ENCODE peak calls at places on chromosomes 1 and 21, in four cellular contexts. One of them, this sample, is unnamed. For H3K4me1, the result is how much of the 10 kb centered on the place peaks cover.

GRCh38 chr1:203592156-203592555 is 34.5 kb upstream of the ATP2B4 start:
- DNase-seq in thyroid gland: peak
- DNase-seq in spleen: no peak
- DNase-seq in stomach: no peak
- DNase-seq in this sample: no peak

GRCh38 chr1:113142791-113143190 is 69.8 kb downstream of the LRIG2 start:
- DNase-seq in thyroid gland: no peak
- DNase-seq in spleen: no peak
- DNase-seq in stomach: no peak
- DNase-seq in this sample: no peak

GRCh38 chr21:42262826-42263225 is 43.9 kb downstream of the ABCG1 start:
- DNase-seq in thyroid gland: peak
- DNase-seq in spleen: no peak
- DNase-seq in stomach: peak
- DNase-seq in this sample: no peak

GRCh38 chr1:245441699-245442098 is 286.9 kb downstream of the KIF26B start:
- DNase-seq in thyroid gland: no peak
- DNase-seq in spleen: no peak
- DNase-seq in stomach: no peak
- DNase-seq in this sample: no peak

GRCh38 chr1:232952514-232953175 is 2.2 kb downstream of the NTPCR start:
- DNase-seq in thyroid gland: peak
- DNase-seq in spleen: no peak
- DNase-seq in stomach: peak
- DNase-seq in this sample: no peak

GRCh38 chr1:205774277-205775014 is 836 bp downstream of the RAB29 start:
- DNase-seq in thyroid gland: peak
- DNase-seq in spleen: peak
- DNase-seq in stomach: no peak
- DNase-seq in this sample: no peak

GRCh38 chr1:182699673-182700350 is 15.4 kb upstream of the RGS8 start:
- DNase-seq in thyroid gland: no peak
- DNase-seq in spleen: no peak
- DNase-seq in stomach: no peak
- DNase-seq in this sample: no peak

GRCh38 chr1:46070164-46070814 is 62.1 kb downstream of the PIK3R3 start:
- DNase-seq in thyroid gland: no peak
- DNase-seq in spleen: no peak
- DNase-seq in stomach: no peak
- DNase-seq in this sample: no peak

GRCh38 chr21:46304955-46305354 is 18.7 kb downstream of the C21orf58 start:
- DNase-seq in thyroid gland: no peak
- DNase-seq in spleen: no peak
- DNase-seq in stomach: no peak
- DNase-seq in this sample: no peak

GRCh38 chr1:73463848-73464247 is 734.1 kb downstream of the LRRIQ3 start:
- DNase-seq in thyroid gland: no peak
- DNase-seq in spleen: no peak
- DNase-seq in stomach: no peak
- DNase-seq in this sample: no peak

GRCh38 chr1:98203461-98203860 is 282.6 kb upstream of the DPYD start:
- DNase-seq in thyroid gland: no peak
- DNase-seq in spleen: no peak
- DNase-seq in stomach: no peak
- DNase-seq in this sample: no peak

GRCh38 chr21:33478858-33479678 is 706 bp downstream of the TMEM50B start:
- DNase-seq in thyroid gland: peak
- DNase-seq in spleen: peak
- DNase-seq in stomach: peak
- DNase-seq in this sample: no peak

GRCh38 chr1:3476666-3477065 is 22.2 kb downstream of the ARHGEF16 start:
- DNase-seq in thyroid gland: no peak
- DNase-seq in spleen: no peak
- DNase-seq in stomach: no peak
- DNase-seq in this sample: no peak

GRCh38 chr1:24555591-24556413 is at the start of gene NCMAP:
- DNase-seq in thyroid gland: peak
- DNase-seq in spleen: peak
- DNase-seq in stomach: peak
- DNase-seq in this sample: no peak

GRCh38 chr1:203931953-203932352 is 70.6 kb downstream of the SNRPE start:
- DNase-seq in thyroid gland: no peak
- DNase-seq in spleen: no peak
- DNase-seq in stomach: no peak
- DNase-seq in this sample: no peak

GRCh38 chr1:220690140-220691038 is at the start of gene C1orf115:
- DNase-seq in thyroid gland: peak
- DNase-seq in spleen: peak
- DNase-seq in stomach: peak
- DNase-seq in this sample: no peak

GRCh38 chr1:245503548-245503947 is 348.8 kb downstream of the KIF26B start:
- DNase-seq in thyroid gland: no peak
- DNase-seq in spleen: no peak
- DNase-seq in stomach: no peak
- DNase-seq in this sample: no peak

GRCh38 chr1:14668448-14669029 is 70.1 kb downstream of the KAZN start:
- DNase-seq in thyroid gland: no peak
- DNase-seq in spleen: no peak
- DNase-seq in stomach: no peak
- DNase-seq in this sample: no peak

GRCh38 chr1:17250601-17251000 is 1.7 kb downstream of the PADI3 start:
- DNase-seq in thyroid gland: no peak
- DNase-seq in spleen: no peak
- DNase-seq in stomach: no peak
- DNase-seq in this sample: no peak

GRCh38 chr1:157509546-157510232 is 42.6 kb downstream of the FCRL5 start:
- DNase-seq in thyroid gland: no peak
- DNase-seq in spleen: no peak
- DNase-seq in stomach: no peak
- DNase-seq in this sample: no peak
- H3K4me3 ChIP-seq in thyroid gland: no peak
- H3K4me3 ChIP-seq in spleen: no peak
- H3K4me3 ChIP-seq in stomach: no peak
- H3K4me3 ChIP-seq in this sample: no peak

GRCh38 chr1:66532214-66532613 is 1.7 kb upstream of the SGIP1 start:
- DNase-seq in thyroid gland: no peak
- DNase-seq in spleen: no peak
- DNase-seq in stomach: no peak
- DNase-seq in this sample: no peak
- TF ChIP-seq POLR2A in thyroid gland: no peak
- TF ChIP-seq POLR2A in spleen: no peak
- TF ChIP-seq POLR2A in stomach: no peak
- TF ChIP-seq POLR2A in this sample: no peak

GRCh38 chr1:48600182-48600581 is 128.2 kb upstream of the SPATA6 start:
- DNase-seq in thyroid gland: no peak
- DNase-seq in spleen: no peak
- DNase-seq in stomach: no peak
- DNase-seq in this sample: no peak
- H3K4me1 ChIP-seq in thyroid gland: under half
- H3K4me1 ChIP-seq in spleen: under half
- H3K4me1 ChIP-seq in stomach: under half
- H3K4me1 ChIP-seq in this sample: under half

GRCh38 chr21:19878133-19878532 is 1120.1 kb upstream of the NCAM2 start:
- DNase-seq in thyroid gland: no peak
- DNase-seq in spleen: no peak
- DNase-seq in stomach: no peak
- DNase-seq in this sample: no peak
- H3K4me3 ChIP-seq in thyroid gland: no peak
- H3K4me3 ChIP-seq in spleen: no peak
- H3K4me3 ChIP-seq in stomach: no peak
- H3K4me3 ChIP-seq in this sample: no peak

GRCh38 chr1:18479484-18479883 is 1.2 kb upstream of the KLHDC7A start:
- DNase-seq in thyroid gland: peak
- DNase-seq in spleen: peak
- DNase-seq in stomach: no peak
- DNase-seq in this sample: no peak

GRCh38 chr1:18481921-18482701 is 1.4 kb downstream of the KLHDC7A start:
- DNase-seq in thyroid gland: no peak
- DNase-seq in spleen: peak
- DNase-seq in stomach: peak
- DNase-seq in this sample: no peak

GRCh38 chr1:18481190-18481920 is 625 bp downstream of the KLHDC7A start:
- DNase-seq in thyroid gland: peak
- DNase-seq in spleen: peak
- DNase-seq in stomach: peak
- DNase-seq in this sample: no peak

GRCh38 chr1:18482721-18483425 is 2.1 kb downstream of the KLHDC7A start:
- DNase-seq in thyroid gland: no peak
- DNase-seq in spleen: peak
- DNase-seq in stomach: no peak
- DNase-seq in this sample: no peak

DNA sequence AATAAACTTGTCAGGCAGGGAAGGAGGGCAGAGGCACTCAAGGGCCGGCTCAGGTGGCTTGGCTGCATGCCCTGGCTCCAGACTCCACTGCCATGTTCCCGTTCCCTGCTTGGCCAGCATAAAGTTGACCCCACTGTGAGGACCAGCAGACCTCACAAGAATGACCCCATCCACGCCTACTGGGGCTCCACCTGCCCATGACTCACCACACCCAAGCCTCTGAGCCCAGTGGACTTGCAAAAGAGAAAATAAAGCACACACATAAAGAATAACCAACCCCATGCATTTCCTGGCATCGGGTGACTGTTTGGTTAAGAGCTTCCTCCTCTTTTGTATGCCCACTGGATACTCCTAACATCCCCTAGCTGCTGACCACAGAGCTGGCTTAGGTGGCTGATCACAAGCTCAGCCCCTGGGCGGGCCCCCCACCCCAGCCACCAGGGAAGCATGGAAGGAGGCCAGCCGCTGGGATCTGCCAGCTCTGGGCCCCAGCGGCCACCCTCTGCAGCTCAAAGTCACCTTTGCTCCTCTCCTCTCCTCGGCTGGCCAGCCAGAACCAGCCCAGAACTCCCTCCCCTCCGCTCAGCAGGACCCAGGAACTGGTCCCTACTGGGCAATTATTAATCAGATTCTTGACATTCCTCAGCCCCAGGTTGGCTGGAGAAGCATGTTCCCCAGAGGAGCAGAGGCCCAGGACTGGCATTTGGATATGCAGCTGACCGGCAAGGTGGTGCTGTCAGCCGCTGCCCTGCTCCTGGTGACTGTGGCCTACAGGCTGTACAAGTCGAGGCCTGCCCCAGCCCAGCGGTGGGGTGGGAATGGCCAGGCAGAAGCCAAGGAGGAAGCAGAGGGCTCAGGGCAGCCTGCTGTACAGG is at the start of gene KLHDC7A:
- DNase-seq in thyroid gland: peak
- DNase-seq in spleen: peak
- DNase-seq in stomach: peak
- DNase-seq in this sample: no peak
- TF ChIP-seq POLR2A in thyroid gland: no peak
- TF ChIP-seq POLR2A in spleen: no peak
- TF ChIP-seq POLR2A in stomach: no peak
- TF ChIP-seq POLR2A in this sample: no peak

GRCh38 chr1:9736241-9736640 is 84.7 kb downstream of the PIK3CD start:
- DNase-seq in thyroid gland: no peak
- DNase-seq in spleen: no peak
- DNase-seq in stomach: no peak
- DNase-seq in this sample: no peak
- H3K4me1 ChIP-seq in thyroid gland: under half
- H3K4me1 ChIP-seq in spleen: under half
- H3K4me1 ChIP-seq in stomach: under half
- H3K4me1 ChIP-seq in this sample: under half

GRCh38 chr1:40704817-40705733 is 13.6 kb downstream of the NFYC start:
- DNase-seq in thyroid gland: no peak
- DNase-seq in spleen: no peak
- DNase-seq in stomach: no peak
- DNase-seq in this sample: no peak
- H3K4me3 ChIP-seq in thyroid gland: no peak
- H3K4me3 ChIP-seq in spleen: no peak
- H3K4me3 ChIP-seq in stomach: no peak
- H3K4me3 ChIP-seq in this sample: no peak

GRCh38 chr1:84959294-84959693 is 37.6 kb downstream of the MCOLN2 start:
- DNase-seq in thyroid gland: no peak
- DNase-seq in spleen: no peak
- DNase-seq in stomach: no peak
- DNase-seq in this sample: no peak
- TF ChIP-seq POLR2A in thyroid gland: no peak
- TF ChIP-seq POLR2A in spleen: no peak
- TF ChIP-seq POLR2A in stomach: no peak
- TF ChIP-seq POLR2A in this sample: no peak